ENCODE peak calls at places on chromosomes 11 and 22, in nine cellular contexts. O is AG09319; K is bronchial epithelial cell; W is naive thymus-derived CD4-positive, alpha-beta T cell; U is activated T-cell treated with anti-CD3 and anti-CD28 coated beads, Interleukin-2, amount 50 U/mL, for 72 hours; L is mesenteric fat pad; B is amniotic epithelial cell; F is stimulated activated naive B cell treated with anti-CD40 and anti-IgM and Interleukin-4, amounts not matched to agents 10 μg/mL and 1 μg/mL and 100 μg/mL, for 72 hours; V is MM.1S. Q is an unnamed sample.

GRCh38 chr22:20867179-20868099 is 8.6 kb downstream of the SNAP29 start:
- DNase-seq in O (no peak), K (no peak), W (no peak), U (no peak), L (no peak), B (peak; percentile 73), F (no peak), V (peak; percentile 89), Q (no peak)

GRCh38 chr11:46001427-46002049 is 79.1 kb downstream of the LARGE2 start:
- DNase-seq in O (no peak), K (no peak), W (no peak), U (no peak), L (no peak), B (peak; percentile 43), F (no peak), V (no peak), Q (no peak)

GRCh38 chr22:46737976-46738641 is at the start of gene CERK:
- DNase-seq in O (no peak), K (no peak), W (peak; percentile 60), U (peak; percentile 61), L (no peak), B (peak; percentile 52), F (peak; percentile 20), V (peak; percentile 75), Q (no peak)

GRCh38 chr11:86519064-86519911 is 144.6 kb downstream of the CCDC81 start:
- DNase-seq in O (no peak), K (peak; percentile 25), W (no peak), U (no peak), L (no peak), B (peak; percentile 85), F (no peak), V (no peak), Q (no peak)

GRCh38 chr22:19929586-19930302 is 11.8 kb upstream of the COMT start:
- DNase-seq in O (no peak), K (no peak), W (no peak), U (no peak), L (no peak), B (no peak), F (no peak), V (no peak), Q (no peak)

GRCh38 chr11:12508151-12508740 is 130.9 kb downstream of the PARVA start:
- DNase-seq in O (peak; percentile 70), K (no peak), W (no peak), U (no peak), L (no peak), B (peak; percentile 76), F (no peak), V (no peak), Q (no peak)

GRCh38 chr22:36197601-36198146 is 3.9 kb downstream of the APOL4 start:
- DNase-seq in O (no peak), K (no peak), W (no peak), U (peak; percentile 53), L (no peak), B (no peak), F (no peak), V (peak; percentile 21), Q (no peak)

GRCh38 chr22:19974935-19975706 is 33.5 kb upstream of the TXNRD2 start:
- DNase-seq in O (no peak), K (peak; percentile 60), W (no peak), U (no peak), L (no peak), B (no peak), F (no peak), V (no peak), Q (no peak)

GRCh38 chr11:72238040-72238450 is 5.9 kb downstream of the PHOX2A start:
- DNase-seq in O (no peak), K (peak; percentile 58), W (peak; percentile 32), U (peak; percentile 59), L (peak; percentile 86), B (peak; percentile 77), F (no peak), V (peak; percentile 48), Q (peak; percentile 19)

GRCh38 chr22:28856095-28856455 is 27.3 kb upstream of the ZNRF3 start:
- DNase-seq in O (no peak), K (no peak), W (no peak), U (no peak), L (no peak), B (no peak), F (no peak), V (no peak), Q (no peak)

GRCh38 chr22:47963660-47964059 is 1201.2 kb downstream of the TBC1D22A start:
- DNase-seq in O (no peak), K (no peak), W (no peak), U (no peak), L (no peak), B (no peak), F (no peak), V (no peak), Q (no peak)

GRCh38 chr11:117970400-117971024 is 15.7 kb upstream of the IL10RA start:
- DNase-seq in O (no peak), K (peak; percentile 80), W (no peak), U (peak; percentile 42), L (no peak), B (no peak), F (no peak), V (no peak), Q (peak; percentile 71)

GRCh38 chr22:50082961-50083461 is 2.2 kb downstream of the MLC1 start:
- DNase-seq in O (no peak), K (no peak), W (no peak), U (no peak), L (no peak), B (no peak), F (no peak), V (peak; percentile 71), Q (peak; percentile 49)

GRCh38 chr11:132913886-132914285 is 618.4 kb downstream of the OPCML start:
- DNase-seq in O (no peak), K (no peak), W (no peak), U (no peak), L (no peak), B (no peak), F (no peak), V (no peak), Q (no peak)

GRCh38 chr22:41284465-41284864 is 1.5 kb downstream of the RANGAP1 start:
- DNase-seq in O (no peak), K (no peak), W (no peak), U (no peak), L (no peak), B (no peak), F (no peak), V (no peak), Q (peak; percentile 35)

GRCh38 chr11:126468102-126468521 is 112.6 kb downstream of the ST3GAL4 start:
- DNase-seq in O (no peak), K (no peak), W (no peak), U (no peak), L (no peak), B (no peak), F (no peak), V (no peak), Q (no peak)

GRCh38 chr11:2196970-2197770 is 25.6 kb upstream of the TH start:
- DNase-seq in O (peak; percentile 4), K (peak; percentile 36), W (peak; percentile 57), U (peak; percentile 75), L (no peak), B (peak; percentile 39), F (peak; percentile 67), V (peak; percentile 49), Q (peak; percentile 36)

GRCh38 chr11:8008212-8008611 is 21.1 kb downstream of the EIF3F start:
- DNase-seq in O (no peak), K (no peak), W (no peak), U (no peak), L (no peak), B (no peak), F (no peak), V (no peak), Q (no peak)

GRCh38 chr11:69086152-69086551 is 37.4 kb downstream of the TPCN2 start:
- DNase-seq in O (no peak), K (no peak), W (no peak), U (no peak), L (no peak), B (no peak), F (no peak), V (no peak), Q (no peak)

GRCh38 chr11:2987881-2988280 is 4.2 kb downstream of the NAP1L4 start:
- DNase-seq in O (no peak), K (no peak), W (peak; percentile 72), U (peak; percentile 55), L (no peak), B (peak; percentile 12), F (no peak), V (peak; percentile 16), Q (no peak)

GRCh38 chr11:126548576-126549272 is 193.2 kb downstream of the ST3GAL4 start:
- DNase-seq in O (no peak), K (no peak), W (no peak), U (no peak), L (no peak), B (no peak), F (no peak), V (no peak), Q (no peak)

GRCh38 chr11:28636566-28636965 is 528.4 kb downstream of the METTL15 start:
- DNase-seq in O (peak; percentile 23), K (no peak), W (no peak), U (no peak), L (no peak), B (no peak), F (no peak), V (no peak), Q (no peak)

GRCh38 chr11:43399983-43400630 is 41.4 kb downstream of the TTC17 start:
- DNase-seq in O (no peak), K (peak; percentile 5), W (no peak), U (peak; percentile 28), L (no peak), B (peak; percentile 24), F (no peak), V (no peak), Q (no peak)

GRCh38 chr11:65781152-65781961 is 581 bp upstream of the AP5B1 start:
- DNase-seq in O (no peak), K (no peak), W (no peak), U (no peak), L (peak; percentile 87), B (no peak), F (no peak), V (no peak), Q (no peak)